ENCODE peak calls at places on chromosome 19, in ten cellular contexts. R, N, V, W, L, H, B, D, Z and X are unnamed samples.
A peak's percentile ranks its signal among the peaks of the same experiment; 100 is the strongest.

GRCh38 chr19:814108-815078 is 7.4 kb downstream of the PLPPR3 start:
- DNase-seq in R (no peak), N (no peak), V (no peak), W (no peak), L (no peak), H (no peak), B (no peak), D (no peak), Z (no peak), X (no peak)

GRCh38 chr19:16355293-16356043 is 30.8 kb downstream of the KLF2 start:
- DNase-seq in R (no peak), N (no peak), V (no peak), W (no peak), L (no peak), H (peak; percentile 33), B (no peak), D (no peak), Z (no peak), X (no peak)

GRCh38 chr19:40646564-40647254 is 43.7 kb downstream of the NUMBL start:
- DNase-seq in R (no peak), N (peak; percentile 62), V (no peak), W (no peak), L (no peak), H (peak; percentile 36), B (no peak), D (no peak), Z (no peak), X (no peak)

GRCh38 chr19:48844472-48844871 is 8.2 kb upstream of the HSD17B14 start:
- DNase-seq in R (no peak), N (peak; percentile 34), V (no peak), W (no peak), L (no peak), H (peak; percentile 65), B (peak; percentile 80), D (no peak), Z (peak; percentile 73), X (no peak)

GRCh38 chr19:41872775-41873647 is 4.1 kb upstream of the CD79A start:
- DNase-seq in R (peak; percentile 72), N (peak; percentile 72), V (peak; percentile 87), W (no peak), L (no peak), H (peak; percentile 74), B (peak; percentile 92), D (no peak), Z (peak; percentile 59), X (peak; percentile 57)

GRCh38 chr19:50325310-50326100 is 3.7 kb downstream of the KCNC3 start:
- DNase-seq in R (peak; percentile 78), N (no peak), V (peak; percentile 62), W (no peak), L (peak; percentile 85), H (peak; percentile 53), B (peak; percentile 94), D (peak; percentile 20), Z (no peak), X (peak; percentile 51)

GRCh38 chr19:6357995-6358394 is 3.3 kb upstream of the CLPP start:
- DNase-seq in R (no peak), N (no peak), V (no peak), W (no peak), L (no peak), H (no peak), B (no peak), D (no peak), Z (no peak), X (no peak)

GRCh38 chr19:8209111-8209964 is at the start of gene CERS4:
- DNase-seq in R (peak; percentile 95), N (no peak), V (peak; percentile 76), W (peak; percentile 48), L (peak; percentile 32), H (peak; percentile 38), B (peak; percentile 94), D (peak; percentile 38), Z (no peak), X (peak; percentile 72)

GRCh38 chr19:38735257-38735686 is 9.0 kb downstream of the CAPN12 start:
- DNase-seq in R (peak; percentile 56), N (no peak), V (peak; percentile 73), W (no peak), L (no peak), H (no peak), B (peak; percentile 59), D (peak; percentile 22), Z (no peak), X (peak; percentile 31)

GRCh38 chr19:1123885-1124677 is 20.3 kb downstream of the GPX4 start:
- DNase-seq in R (no peak), N (no peak), V (no peak), W (no peak), L (no peak), H (no peak), B (no peak), D (no peak), Z (no peak), X (no peak)

GRCh38 chr19:23203841-23204344 is 46.3 kb downstream of the ZNF724 start:
- DNase-seq in R (peak; percentile 44), N (no peak), V (no peak), W (no peak), L (no peak), H (peak; percentile 16), B (no peak), D (no peak), Z (no peak), X (no peak)

GRCh38 chr19:45153339-45154063 is 7.3 kb downstream of the NKPD1 start:
- DNase-seq in R (peak; percentile 49), N (no peak), V (peak; percentile 36), W (no peak), L (peak; percentile 66), H (peak; percentile 75), B (peak; percentile 85), D (no peak), Z (no peak), X (peak; percentile 15)

GRCh38 chr19:49132974-49133609 is 13.7 kb downstream of the PPFIA3 start:
- DNase-seq in R (no peak), N (no peak), V (peak; percentile 58), W (no peak), L (no peak), H (no peak), B (no peak), D (no peak), Z (no peak), X (no peak)

GRCh38 chr19:43306097-43306496 is 36.8 kb upstream of the PSG9 start:
- DNase-seq in R (no peak), N (peak; percentile 22), V (no peak), W (no peak), L (no peak), H (no peak), B (no peak), D (no peak), Z (peak; percentile 37), X (no peak)
- TF ChIP-seq CTCF in R (no peak), N (no peak), V (no peak), W (no peak), L (no peak), H (no peak), B (no peak), D (no peak), Z (no peak), X (no peak)

DNA sequence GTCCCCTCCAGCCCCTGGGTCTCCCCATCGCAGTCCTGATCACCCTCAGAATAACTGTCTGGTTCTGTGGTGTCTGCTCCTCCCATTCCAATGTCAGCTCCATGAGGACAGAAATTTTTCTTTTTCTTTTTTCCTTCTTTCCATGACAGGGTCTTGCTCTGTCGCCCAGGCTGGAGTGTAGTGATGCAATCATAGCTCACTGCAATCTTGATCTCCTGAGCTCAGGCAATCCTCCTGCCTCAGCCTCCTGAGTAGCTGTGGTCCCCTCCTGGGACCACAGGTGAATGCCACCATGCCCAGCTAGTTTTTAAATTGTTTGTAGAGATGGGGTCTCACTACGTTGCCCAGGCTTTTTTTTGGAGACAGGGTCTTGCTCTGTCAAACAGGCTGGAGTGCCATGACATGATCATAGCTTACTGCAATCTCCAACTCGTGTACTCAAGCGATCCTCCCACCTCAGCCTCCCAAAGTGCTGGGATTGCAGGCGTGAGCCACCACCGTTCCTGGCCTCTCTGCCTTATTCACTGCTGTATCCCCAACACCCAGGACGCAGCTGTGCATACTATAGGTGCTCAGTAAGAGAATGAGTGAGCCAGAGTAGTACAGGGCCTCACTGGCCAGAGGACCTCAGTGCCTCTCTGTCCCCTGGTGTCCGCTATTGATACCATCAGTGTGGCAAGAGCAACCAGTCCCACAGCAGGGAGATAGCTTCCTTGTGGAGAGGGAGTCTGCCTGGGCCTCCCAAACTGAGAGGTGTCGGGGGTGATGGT is 5.2 kb upstream of the DOCK6 start:
- DNase-seq in R (no peak), N (no peak), V (no peak), W (no peak), L (no peak), H (no peak), B (no peak), D (no peak), Z (no peak), X (no peak)
- TF ChIP-seq CTCF in R (no peak), N (no peak), V (no peak), W (no peak), L (no peak), H (no peak), B (no peak), D (no peak), Z (no peak), X (no peak)

DNA sequence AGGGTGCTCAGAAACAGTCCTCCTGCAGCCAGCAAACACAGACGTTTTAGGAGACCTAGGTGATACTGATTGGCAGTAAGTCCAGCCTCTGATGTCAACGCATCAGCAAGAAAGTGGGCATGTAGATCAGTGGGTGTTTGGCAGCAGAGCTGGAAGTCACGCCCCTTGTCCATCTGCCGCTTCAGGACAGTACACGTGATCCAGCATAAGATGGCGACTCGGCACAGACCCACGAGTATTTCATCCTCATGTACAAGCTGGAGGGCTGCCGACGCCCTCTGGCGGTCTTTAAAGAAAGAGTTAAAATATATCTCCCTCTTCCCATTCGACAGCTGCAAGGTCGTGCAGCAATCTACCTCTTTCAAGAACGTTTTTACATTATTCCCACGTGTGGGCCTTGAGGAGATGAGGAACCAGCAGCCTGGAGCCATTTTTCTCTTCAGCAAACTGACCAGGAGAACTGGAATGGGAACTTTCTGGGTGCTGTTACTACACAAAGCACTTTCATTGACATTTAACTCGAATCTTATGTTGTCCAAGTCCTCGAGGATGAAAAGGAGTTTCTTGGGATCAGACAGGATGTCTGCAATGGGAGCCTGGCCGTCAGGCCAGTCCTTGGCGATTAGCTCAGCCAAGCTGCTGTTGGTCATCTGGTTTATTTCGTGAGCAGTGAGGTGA is 22.3 kb downstream of the NLRP11 start:
- DNase-seq in R (peak; percentile 81), N (peak; percentile 17), V (peak; percentile 71), W (no peak), L (no peak), H (peak; percentile 58), B (peak; percentile 73), D (no peak), Z (peak; percentile 9), X (peak; percentile 1)
- TF ChIP-seq CTCF in R (peak; percentile 67), N (no peak), V (peak; percentile 49), W (peak; percentile 14), L (no peak), H (peak; percentile 43), B (peak; percentile 40), D (no peak), Z (peak; percentile 69), X (no peak)

DNA sequence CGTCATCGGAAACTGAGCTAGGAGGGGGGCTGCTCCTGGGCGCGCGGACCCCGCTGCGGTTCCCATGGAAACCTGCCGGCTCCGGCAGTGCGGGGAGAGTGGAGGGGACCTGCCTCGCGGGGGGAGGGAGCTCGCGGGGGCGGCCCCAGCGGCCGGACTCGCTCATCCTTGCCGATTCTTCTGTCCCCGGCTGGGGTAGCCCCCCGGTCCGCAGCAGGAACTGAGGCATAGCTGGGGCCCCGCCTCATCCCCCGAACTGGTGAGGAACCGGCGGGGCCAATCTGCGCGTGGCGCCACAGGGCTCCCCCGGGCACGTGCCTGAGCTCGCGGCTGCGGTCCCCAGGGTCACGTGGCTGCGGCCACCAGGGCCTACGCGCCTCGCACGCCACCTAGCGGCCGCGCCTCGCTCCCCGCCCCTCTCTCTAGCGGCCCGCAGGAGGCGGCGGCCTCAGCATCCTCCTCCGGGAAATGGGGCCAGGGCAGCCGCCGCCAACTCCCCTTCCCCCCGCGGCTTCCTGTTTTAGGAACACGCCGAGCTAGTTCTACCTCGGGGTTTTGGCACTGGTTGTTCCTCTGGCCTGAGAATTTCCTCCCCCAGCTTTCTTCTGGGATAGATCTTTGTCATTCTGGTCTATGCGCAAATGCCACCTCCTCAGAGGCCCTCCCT is 1.7 kb upstream of the ELAVL3 start:
- DNase-seq in R (peak; percentile 79), N (peak; percentile 32), V (peak; percentile 87), W (peak; percentile 55), L (peak; percentile 57), H (peak; percentile 84), B (peak; percentile 88), D (peak; percentile 71), Z (peak; percentile 23), X (peak; percentile 78)
- TF ChIP-seq CTCF in R (peak; percentile 94), N (peak; percentile 88), V (peak; percentile 94), W (peak; percentile 98), L (peak; percentile 87), H (peak; percentile 64), B (peak; percentile 81), D (no peak), Z (peak; percentile 96), X (peak; percentile 82)